ENCODE peak calls at places on chromosomes 13 and 19, in six cellular contexts. J is cardiac muscle cell, M is activated B cell treated with CpG ODN at 0.5 μM for 24 hours, D is T-helper 17 cell, C is left ventricle myocardium superior, Z is neural crest cell. N is an unnamed sample.

GRCh38 chr19:19304186-19304975 is 15.9 kb downstream of the SUGP1 start:
- DNase-seq in C (peak), D (no peak), J (no peak), Z (no peak), M (no peak), N (no peak)

GRCh38 chr19:42229855-42230331 is 9.8 kb downstream of the ZNF526 start:
- DNase-seq in D (no peak), J (no peak), M (no peak), C (peak), Z (no peak), N (no peak)

GRCh38 chr13:111472559-111473460 is 152.4 kb downstream of the TEX29 start:
- DNase-seq in M (no peak), J (no peak), C (no peak), Z (no peak), D (no peak), N (no peak)

GRCh38 chr19:10961073-10961762 is 388 bp downstream of the SMARCA4 start:
- DNase-seq in D (no peak), Z (peak), M (peak), C (peak), J (peak), N (no peak)

GRCh38 chr13:101013245-101013644 is 338.6 kb upstream of the TMTC4 start:
- DNase-seq in J (no peak), M (no peak), C (no peak), Z (no peak), D (no peak), N (no peak)

GRCh38 chr13:89925107-89925506 is 1422.4 kb upstream of the MIR17HG start:
- DNase-seq in D (no peak), Z (no peak), M (no peak), J (peak), C (no peak), N (peak)

GRCh38 chr19:16420781-16421386 is 50.9 kb downstream of the EPS15L1 start:
- DNase-seq in D (no peak), J (no peak), M (no peak), C (peak), Z (no peak), N (no peak)

GRCh38 chr13:80086304-80086721 is 254.6 kb downstream of the SPRY2 start:
- DNase-seq in M (no peak), D (no peak), C (no peak), J (no peak), Z (no peak), N (no peak)

GRCh38 chr19:46932346-46932745 is 71.5 kb downstream of the ARHGAP35 start:
- DNase-seq in D (no peak), Z (no peak), J (peak), C (no peak), M (no peak), N (no peak)

GRCh38 chr13:111449041-111449440 is 128.6 kb downstream of the TEX29 start:
- DNase-seq in D (no peak), M (no peak), J (no peak), C (no peak), Z (no peak), N (no peak)

GRCh38 chr13:75486146-75486545 is 4.2 kb upstream of the TBC1D4 start:
- DNase-seq in Z (no peak), D (no peak), C (no peak), M (no peak), J (no peak), N (no peak)

GRCh38 chr19:18386543-18387251 is 739 bp downstream of the GDF15 start:
- DNase-seq in C (no peak), M (no peak), D (no peak), Z (no peak), J (peak), N (no peak)

GRCh38 chr19:42295831-42296525 is 6.0 kb upstream of the PRR19 start:
- DNase-seq in Z (peak), M (peak), J (peak), D (peak), C (peak), N (peak)

GRCh38 chr19:719081-719512 is 10.4 kb downstream of the PALM start:
- DNase-seq in J (peak), D (no peak), C (peak), Z (no peak), M (no peak), N (no peak)

N was measured in NCI-H526 treated with DMSO at 0.1 percent for 48 hours.